ENCODE peak calls at places on chromosomes 3 and 15, in ten cellular contexts. H, P, J, C, N, E, Q, R, X and M are unnamed samples.

GRCh38 chr3:61894988-61895935 is 333.9 kb downstream of the PTPRG start:
- DNase-seq in H (peak), P (peak), J (peak), C (peak), N (peak), E (peak), Q (peak), R (peak), X (peak), M (no peak)

GRCh38 chr3:55074861-55075260 is 147.0 kb upstream of the LRTM1 start:
- DNase-seq in H (no peak), P (no peak), J (no peak), C (no peak), N (no peak), E (no peak), Q (no peak), R (no peak), X (no peak), M (no peak)

GRCh38 chr3:131083190-131083863 is 56.6 kb downstream of the NEK11 start:
- DNase-seq in H (no peak), P (peak), J (no peak), C (peak), N (peak), E (no peak), Q (no peak), R (no peak), X (peak), M (no peak)

GRCh38 chr3:65975031-65975430 is 63.7 kb downstream of the MAGI1 start:
- DNase-seq in H (no peak), P (no peak), J (no peak), C (no peak), N (no peak), E (no peak), Q (no peak), R (no peak), X (no peak), M (no peak)

GRCh38 chr15:91522609-91523332 is 330.7 kb upstream of the SLCO3A1 start:
- DNase-seq in H (no peak), P (peak), J (no peak), C (no peak), N (peak), E (no peak), Q (no peak), R (peak), X (peak), M (no peak)

GRCh38 chr3:104564045-104564643 is 802.6 kb upstream of the ALCAM start:
- DNase-seq in H (peak), P (peak), J (peak), C (no peak), N (peak), E (peak), Q (peak), R (peak), X (peak), M (peak)

GRCh38 chr15:63019539-63020109 is 22.9 kb upstream of the TPM1 start:
- DNase-seq in H (no peak), P (peak), J (no peak), C (no peak), N (no peak), E (no peak), Q (peak), R (no peak), X (peak), M (no peak)

GRCh38 chr3:73624363-73625123 is at the start of gene PDZRN3:
- DNase-seq in H (no peak), P (peak), J (no peak), C (peak), N (peak), E (no peak), Q (peak), R (no peak), X (peak), M (peak)

GRCh38 chr3:52330194-52330805 is 14.2 kb downstream of the DNAH1 start:
- DNase-seq in H (no peak), P (no peak), J (no peak), C (no peak), N (no peak), E (no peak), Q (no peak), R (no peak), X (no peak), M (no peak)

GRCh38 chr3:142888484-142889262 is at the start of gene PCOLCE2:
- DNase-seq in H (peak), P (peak), J (no peak), C (no peak), N (no peak), E (no peak), Q (no peak), R (peak), X (no peak), M (peak)

GRCh38 chr3:16767006-16767405 is 117.7 kb upstream of the PLCL2 start:
- DNase-seq in H (no peak), P (peak), J (no peak), C (no peak), N (no peak), E (no peak), Q (no peak), R (no peak), X (no peak), M (no peak)

GRCh38 chr3:150335631-150336030 is 72.5 kb upstream of the TSC22D2 start:
- DNase-seq in H (no peak), P (no peak), J (no peak), C (no peak), N (no peak), E (no peak), Q (no peak), R (no peak), X (no peak), M (no peak)

GRCh38 chr3:8589880-8590556 is 54.6 kb downstream of the SSUH2 start:
- DNase-seq in H (no peak), P (peak), J (no peak), C (no peak), N (no peak), E (peak), Q (no peak), R (no peak), X (no peak), M (no peak)

GRCh38 chr3:71029770-71030169 is 553.8 kb downstream of the FOXP1 start:
- DNase-seq in H (no peak), P (no peak), J (no peak), C (no peak), N (no peak), E (no peak), Q (no peak), R (no peak), X (no peak), M (no peak)

GRCh38 chr3:71031151-71031550 is 552.4 kb downstream of the FOXP1 start:
- DNase-seq in H (no peak), P (no peak), J (no peak), C (no peak), N (no peak), E (no peak), Q (no peak), R (no peak), X (no peak), M (no peak)

GRCh38 chr3:71031914-71032521 is 551.5 kb downstream of the FOXP1 start:
- DNase-seq in H (no peak), P (no peak), J (peak), C (no peak), N (peak), E (no peak), Q (no peak), R (peak), X (no peak), M (peak)

GRCh38 chr3:71028802-71029201 is 554.7 kb downstream of the FOXP1 start:
- DNase-seq in H (no peak), P (no peak), J (no peak), C (no peak), N (no peak), E (no peak), Q (no peak), R (no peak), X (no peak), M (no peak)

GRCh38 chr3:71030748-71031147 is 552.8 kb downstream of the FOXP1 start:
- DNase-seq in H (no peak), P (no peak), J (no peak), C (no peak), N (no peak), E (no peak), Q (no peak), R (no peak), X (no peak), M (no peak)
- H3K4me3 ChIP-seq in H (no peak), P (no peak), J (no peak), C (no peak), N (no peak), E (no peak), Q (no peak), R (no peak), X (no peak), M (no peak)

GRCh38 chr3:146259880-146260589 is 9.1 kb upstream of the PLSCR4 start:
- DNase-seq in H (no peak), P (no peak), J (no peak), C (no peak), N (no peak), E (no peak), Q (no peak), R (no peak), X (no peak), M (no peak)

GRCh38 chr3:146262711-146263110 is 11.8 kb upstream of the PLSCR4 start:
- DNase-seq in H (no peak), P (no peak), J (no peak), C (no peak), N (no peak), E (no peak), Q (no peak), R (no peak), X (no peak), M (no peak)

GRCh38 chr3:146256851-146257486 is 6.1 kb upstream of the PLSCR4 start:
- DNase-seq in H (no peak), P (peak), J (no peak), C (no peak), N (no peak), E (no peak), Q (no peak), R (no peak), X (peak), M (no peak)
- H3K4me3 ChIP-seq in H (no peak), P (no peak), J (no peak), C (no peak), N (no peak), E (no peak), Q (no peak), R (no peak), X (no peak), M (no peak)

GRCh38 chr15:74655424-74655823 is 39.8 kb downstream of the CLK3 start:
- DNase-seq in H (no peak), P (no peak), J (no peak), C (no peak), N (no peak), E (no peak), Q (no peak), R (no peak), X (no peak), M (no peak)
- H3K4me3 ChIP-seq in H (no peak), P (no peak), J (no peak), C (no peak), N (no peak), E (no peak), Q (no peak), R (no peak), X (no peak), M (no peak)

GRCh38 chr3:194013928-194014327 is 122.0 kb upstream of the HES1 start:
- DNase-seq in H (no peak), P (no peak), J (no peak), C (no peak), N (no peak), E (no peak), Q (no peak), R (no peak), X (no peak), M (no peak)

GRCh38 chr3:194009019-194009418 is 126.9 kb upstream of the HES1 start:
- DNase-seq in H (no peak), P (no peak), J (no peak), C (no peak), N (no peak), E (no peak), Q (no peak), R (no peak), X (no peak), M (no peak)

GRCh38 chr3:194009892-194010533 is 125.9 kb upstream of the HES1 start:
- DNase-seq in H (no peak), P (no peak), J (no peak), C (peak), N (peak), E (no peak), Q (no peak), R (no peak), X (no peak), M (no peak)

GRCh38 chr3:194014756-194015155 is 121.2 kb upstream of the HES1 start:
- DNase-seq in H (no peak), P (no peak), J (no peak), C (no peak), N (no peak), E (no peak), Q (no peak), R (no peak), X (no peak), M (no peak)

DNA sequence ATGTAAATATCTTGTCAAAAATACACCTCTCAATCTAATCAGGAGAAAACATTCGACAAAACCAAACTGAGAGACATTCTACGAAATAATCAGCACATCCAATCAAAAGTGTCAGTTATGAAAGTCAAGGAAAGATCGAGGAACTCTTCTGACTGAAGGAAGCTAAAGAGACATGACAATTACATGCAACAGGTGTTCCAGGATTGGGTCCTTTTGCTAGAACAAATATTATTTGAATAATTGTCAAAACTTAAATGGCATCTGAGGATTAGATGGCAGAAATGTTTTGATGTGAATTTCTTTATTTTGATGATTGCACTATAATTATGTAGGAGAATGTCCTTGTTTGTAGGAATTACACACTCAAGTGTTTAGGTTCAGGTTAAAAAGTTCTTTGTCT is 124.1 kb upstream of the HES1 start:
- DNase-seq in H (no peak), P (no peak), J (no peak), C (no peak), N (no peak), E (no peak), Q (no peak), R (no peak), X (no peak), M (no peak)
- H3K4me3 ChIP-seq in H (no peak), P (no peak), J (no peak), C (no peak), N (no peak), E (no peak), Q (no peak), R (no peak), X (no peak), M (no peak)

GRCh38 chr3:48532271-48532973 is 24.2 kb downstream of the PFKFB4 start:
- DNase-seq in H (peak), P (no peak), J (no peak), C (no peak), N (no peak), E (no peak), Q (no peak), R (no peak), X (no peak), M (no peak)
- H3K4me3 ChIP-seq in H (no peak), P (no peak), J (no peak), C (no peak), N (no peak), E (no peak), Q (no peak), R (no peak), X (no peak), M (no peak)

DNA sequence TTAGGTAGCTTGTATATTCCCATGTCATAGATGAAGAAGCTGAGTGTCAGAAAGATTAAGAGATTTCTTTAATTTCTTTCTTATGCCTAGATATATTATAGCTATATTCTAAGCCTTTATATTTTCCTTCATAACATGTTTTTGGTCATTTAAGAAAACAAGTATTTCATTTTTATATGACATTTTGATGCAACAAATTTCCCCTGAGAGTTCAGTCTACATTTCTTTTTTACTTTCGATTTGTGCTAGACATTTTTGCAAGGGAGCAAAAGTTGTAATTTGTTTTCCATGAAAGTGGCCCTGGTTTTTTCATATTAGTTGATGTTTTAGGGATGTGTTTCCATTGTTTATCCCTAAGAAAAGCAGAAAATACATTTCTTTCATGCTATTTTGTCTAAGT is 344.9 kb downstream of the NLGN1 start:
- DNase-seq in H (no peak), P (no peak), J (no peak), C (no peak), N (no peak), E (no peak), Q (no peak), R (no peak), X (peak), M (no peak)
- H3K4me3 ChIP-seq in H (no peak), P (no peak), J (no peak), C (no peak), N (peak), E (no peak), Q (no peak), R (no peak), X (no peak), M (peak)

DNA sequence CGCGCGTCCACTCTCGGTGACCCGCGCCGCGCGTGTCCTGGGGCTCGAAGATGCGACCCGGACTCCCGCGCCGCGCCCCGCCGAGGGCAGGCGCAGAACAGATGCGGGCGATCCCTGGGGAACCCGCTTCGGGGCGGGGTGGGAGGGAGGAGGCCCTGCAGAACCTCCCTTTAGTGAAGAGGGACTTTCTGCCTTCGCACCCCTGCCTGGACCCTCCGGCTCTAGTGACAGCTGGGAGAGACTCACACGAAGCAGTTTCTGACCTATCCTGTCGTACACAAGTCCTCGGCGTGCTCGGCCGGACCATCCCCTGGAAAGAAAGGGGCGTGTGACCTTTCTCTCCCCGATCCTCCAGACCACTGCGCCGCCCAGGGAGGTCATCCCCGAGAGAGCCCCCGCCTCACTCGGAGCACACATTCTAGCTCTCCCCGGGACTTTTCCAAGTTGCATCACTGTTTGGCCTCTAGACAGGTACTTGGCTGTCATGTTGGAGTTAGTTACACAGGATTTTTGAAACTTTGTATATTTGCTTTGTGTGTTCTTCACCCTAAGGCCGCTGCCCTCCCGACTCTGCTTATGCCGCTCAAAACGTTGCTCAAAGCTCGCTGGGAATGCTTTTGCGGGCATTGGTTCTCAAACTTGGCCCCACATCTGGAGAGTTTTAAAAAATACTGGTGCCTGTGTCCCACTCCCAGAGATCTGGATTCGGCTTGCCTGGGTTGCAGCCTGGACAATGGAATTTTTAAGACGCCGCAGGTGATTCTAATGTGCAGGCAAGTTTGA is 581 bp downstream of the CGNL1 start:
- DNase-seq in H (no peak), P (no peak), J (no peak), C (peak), N (peak), E (no peak), Q (peak), R (no peak), X (peak), M (peak)
- H3K4me3 ChIP-seq in H (peak), P (peak), J (no peak), C (peak), N (peak), E (peak), Q (peak), R (no peak), X (peak), M (peak)

GRCh38 chr3:138082085-138082991 is 33.1 kb downstream of the DZIP1L start:
- DNase-seq in H (no peak), P (peak), J (no peak), C (no peak), N (no peak), E (peak), Q (peak), R (no peak), X (peak), M (no peak)
- H3K4me3 ChIP-seq in H (no peak), P (peak), J (no peak), C (no peak), N (no peak), E (no peak), Q (no peak), R (no peak), X (peak), M (no peak)